ENCODE peak calls at places on chromosomes 3 and 15, in four cellular contexts. V, J, A and W are unnamed samples.
A peak's percentile ranks its signal among the peaks of the same experiment; 100 is the strongest.

GRCh38 chr15:68299436-68299835 is 21.9 kb downstream of the FEM1B start:
- DNase-seq in V (no peak), J (no peak), A (no peak), W (peak; percentile 46)

GRCh38 chr3:58308728-58309127 is 2.4 kb downstream of the HTD2 start:
- DNase-seq in V (no peak), J (no peak), A (no peak), W (no peak)

GRCh38 chr3:66816110-66816761 is 181.9 kb upstream of the KBTBD8 start:
- DNase-seq in V (no peak), J (no peak), A (no peak), W (no peak)

GRCh38 chr15:74614744-74615312 is 808 bp upstream of the CLK3 start:
- DNase-seq in V (peak; percentile 94), J (peak; percentile 97), A (peak; percentile 61), W (peak; percentile 86)

GRCh38 chr3:57918123-57918837 is 89.9 kb upstream of the FLNB start:
- DNase-seq in V (no peak), J (no peak), A (no peak), W (no peak)

GRCh38 chr3:194633349-194634004 is at the start of gene TMEM44:
- DNase-seq in V (peak; percentile 87), J (peak; percentile 95), A (peak; percentile 85), W (peak; percentile 58)

GRCh38 chr15:80776420-80777045 is 2.6 kb upstream of the CEMIP start:
- DNase-seq in V (peak; percentile 70), J (no peak), A (peak; percentile 68), W (peak; percentile 67)

GRCh38 chr3:73259291-73259690 is 197.8 kb downstream of the EBLN2 start:
- DNase-seq in V (no peak), J (no peak), A (no peak), W (no peak)

GRCh38 chr3:102374863-102375637 is 59.8 kb upstream of the ZPLD1 start:
- DNase-seq in V (no peak), J (no peak), A (no peak), W (no peak)

GRCh38 chr3:66138336-66139234 is 82.2 kb upstream of the SLC25A26 start:
- DNase-seq in V (no peak), J (no peak), A (peak; percentile 79), W (no peak)

GRCh38 chr3:143442761-143443477 is 323.3 kb downstream of the CHST2 start:
- DNase-seq in V (no peak), J (no peak), A (no peak), W (no peak)

GRCh38 chr3:149388001-149388435 is 10.6 kb upstream of the TM4SF1 start:
- DNase-seq in V (no peak), J (no peak), A (no peak), W (no peak)
- H3K4me1 ChIP-seq in V (peaks cover under 1% of the 10 kb centered on the region), J (peaks cover 20% of the 10 kb centered on the region), A (no peaks in the 10 kb centered on the region), W (no peaks in the 10 kb centered on the region)

GRCh38 chr15:48710952-48711495 is 65.5 kb upstream of the FBN1 start:
- DNase-seq in V (no peak), J (no peak), A (no peak), W (no peak)
- TF ChIP-seq CTCF in V (no peak), J (no peak), A (no peak), W (no peak)

GRCh38 chr3:103380391-103380790 is 945.6 kb downstream of the ZPLD1 start:
- DNase-seq in V (no peak), J (no peak), A (no peak), W (no peak)
- H3K27ac ChIP-seq in V (no peak overlapping the region), J (no peak overlapping the region), A (no peak overlapping the region), W (no peak overlapping the region)

GRCh38 chr15:85405467-85405866 is 25.1 kb downstream of the AKAP13 start:
- DNase-seq in V (no peak), J (no peak), A (no peak), W (no peak)
- H3K4me1 ChIP-seq in V (peaks cover 78% of the 10 kb centered on the region), J (peaks cover 59% of the 10 kb centered on the region), A (no peaks in the 10 kb centered on the region), W (peaks cover 62% of the 10 kb centered on the region)

DNA sequence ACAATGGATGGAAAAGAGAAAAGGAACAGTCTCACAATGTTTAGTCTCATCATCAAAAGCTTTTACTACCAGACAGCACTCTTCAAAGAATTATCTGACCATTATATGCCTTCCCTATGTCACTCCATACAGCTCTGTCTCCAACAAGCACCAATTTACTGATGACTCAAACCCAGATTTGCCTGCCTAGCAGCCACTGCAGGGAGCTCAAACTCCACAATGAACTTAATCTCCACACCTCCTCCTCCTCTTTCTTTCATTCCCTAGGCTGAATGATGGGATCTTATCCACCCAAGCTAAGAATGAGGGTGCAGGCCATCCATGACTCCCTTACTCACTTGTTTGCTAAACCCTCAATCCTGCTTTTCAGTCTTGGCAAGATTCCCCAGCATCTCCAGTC is 45.5 kb downstream of the NBEAL2 start:
- DNase-seq in V (no peak), J (no peak), A (no peak), W (no peak)
- TF ChIP-seq CTCF in V (no peak), J (no peak), A (no peak), W (no peak)